ENCODE peak calls at places on chromosomes 12 and 14, in six cellular contexts. W is SJSA1, O is cardiac fibroblast, L is A549, S is HepG2, X is transverse colon. U is an unnamed sample.
A peak's percentile ranks its signal among the peaks of the same experiment; 100 is the strongest.

GRCh38 chr12:68393398-68393797 is 61.2 kb upstream of the MDM1 start:
- DNase-seq in X (no peak), W (no peak), S (no peak), O (no peak), L (no peak), U (no peak)

GRCh38 chr14:104441275-104442106 is 138.1 kb upstream of the C14orf180 start:
- DNase-seq in S (no peak), W (no peak), X (no peak), L (no peak), O (no peak), U (no peak)

GRCh38 chr14:22552827-22553076 is 36.3 kb downstream of the DAD1 start:
- DNase-seq in X (no peak), W (no peak), L (no peak), O (no peak), S (no peak), U (no peak)

GRCh38 chr12:92530706-92531105 is 172.1 kb upstream of the PLEKHG7 start:
- DNase-seq in L (no peak), W (no peak), X (no peak), S (no peak), O (no peak), U (peak; percentile 23)

GRCh38 chr12:52765702-52766101 is 11.4 kb downstream of the KRT76 start:
- DNase-seq in O (no peak), X (no peak), S (no peak), L (no peak), W (no peak), U (no peak)

GRCh38 chr14:58815781-58816297 is 178.1 kb downstream of the DACT1 start:
- DNase-seq in W (no peak), S (no peak), O (no peak), L (no peak), X (no peak), U (no peak)

GRCh38 chr14:69138189-69138535 is 14.8 kb downstream of the DCAF5 start:
- DNase-seq in W (peak; percentile 14), X (no peak), O (peak; percentile 89), L (no peak), S (no peak), U (peak; percentile 23)

GRCh38 chr12:112635036-112635435 is 156.5 kb upstream of the RPH3A start:
- DNase-seq in O (no peak), L (no peak), X (no peak), W (no peak), S (no peak), U (no peak)

GRCh38 chr12:7142057-7142644 is 12.0 kb downstream of the CLSTN3 start:
- DNase-seq in L (peak; percentile 87), X (peak; percentile 48), O (peak; percentile 67), W (peak; percentile 14), S (peak; percentile 41), U (peak; percentile 64)

GRCh38 chr12:38132139-38132538 is 184.4 kb upstream of the ALG10B start:
- DNase-seq in X (peak; percentile 32), S (no peak), L (no peak), O (no peak), W (no peak), U (no peak)

DNA sequence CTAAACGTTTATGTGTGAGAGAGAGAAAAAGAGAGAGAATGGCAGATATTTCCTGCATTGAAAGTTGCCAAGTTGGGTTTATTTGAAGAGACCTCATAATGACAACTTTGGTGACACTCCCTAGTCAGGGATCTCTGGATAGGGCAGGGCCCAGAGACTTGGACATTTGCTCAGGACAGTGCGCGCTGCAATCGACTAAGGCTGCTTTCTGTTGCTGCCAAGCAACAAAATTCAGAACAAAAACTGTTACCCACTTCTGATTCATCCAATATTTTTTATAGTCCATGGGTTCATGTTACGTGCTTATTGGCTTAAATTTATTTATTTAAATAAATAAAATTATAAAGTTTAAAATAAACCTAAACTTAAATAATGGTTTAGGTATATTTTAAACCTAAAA is 34.2 kb downstream of the PTGER2 start:
- DNase-seq in X (no peak), S (no peak), L (no peak), W (no peak), O (no peak), U (no peak)
- H3K4me3 ChIP-seq in X (no peak overlapping the region), S (no peak overlapping the region), L (no peak overlapping the region), W (no peak overlapping the region), O (no peak overlapping the region), U (no peak overlapping the region)

GRCh38 chr12:120164293-120164692 is 30.2 kb downstream of the GCN1 start:
- DNase-seq in O (no peak), S (no peak), L (no peak), X (no peak), W (no peak), U (no peak)
- H3K4me3 ChIP-seq in O (no peak overlapping the region), S (no peak overlapping the region), L (no peak overlapping the region), X (no peak overlapping the region), W (no peak overlapping the region), U (no peak overlapping the region)

GRCh38 chr12:39616251-39616650 is 3.4 kb downstream of the ABCD2 start:
- DNase-seq in S (no peak), X (no peak), W (no peak), L (no peak), O (no peak), U (no peak)
- H3K4me3 ChIP-seq in S (no peak overlapping the region), X (no peak overlapping the region), W (no peak overlapping the region), L (no peak overlapping the region), O (no peak overlapping the region), U (no peak overlapping the region)

GRCh38 chr12:132617822-132618682 is 524 bp upstream of the P2RX2 start:
- DNase-seq in S (no peak), X (no peak), L (no peak), O (no peak), W (no peak), U (no peak)

GRCh38 chr12:132620113-132620892 is 1.7 kb downstream of the P2RX2 start:
- DNase-seq in O (no peak), X (no peak), W (no peak), S (no peak), L (no peak), U (no peak)

GRCh38 chr12:132619301-132620112 is 931 bp downstream of the P2RX2 start:
- DNase-seq in O (no peak), X (no peak), S (no peak), L (no peak), W (no peak), U (no peak)

GRCh38 chr12:132617135-132617701 is 1.4 kb upstream of the P2RX2 start:
- DNase-seq in X (no peak), S (no peak), W (no peak), L (no peak), O (no peak), U (no peak)

DNA sequence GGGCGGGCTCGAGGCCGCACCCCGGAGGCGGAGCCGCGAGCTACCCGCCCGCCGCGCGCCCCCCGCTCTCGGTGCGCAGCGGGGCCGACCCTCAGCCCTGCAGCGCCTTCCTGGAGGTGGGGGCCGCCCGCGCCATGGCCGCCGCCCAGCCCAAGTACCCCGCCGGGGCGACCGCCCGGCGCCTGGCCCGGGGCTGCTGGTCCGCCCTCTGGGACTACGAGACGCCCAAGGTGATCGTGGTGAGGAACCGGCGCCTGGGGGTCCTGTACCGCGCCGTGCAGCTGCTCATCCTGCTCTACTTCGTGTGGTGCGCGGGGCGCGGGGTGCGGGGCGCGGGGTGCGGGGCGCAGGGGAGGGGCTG is at the start of gene P2RX2:
- DNase-seq in S (no peak), O (no peak), X (no peak), W (no peak), L (no peak), U (no peak)
- H3K4me3 ChIP-seq in S (no peak within 1 kb of the TSS), O (no peak within 1 kb of the TSS), X (no peak within 1 kb of the TSS), W (no peak within 1 kb of the TSS), L (peak within 1 kb of the TSS; percentile 46), U (no peak within 1 kb of the TSS)

GRCh38 chr12:114400395-114400794 is 5.5 kb downstream of the TBX5 start:
- DNase-seq in W (no peak), X (no peak), S (no peak), L (no peak), O (no peak), U (no peak)
- H3K4me3 ChIP-seq in W (no peak overlapping the region), X (no peak overlapping the region), S (no peak overlapping the region), L (no peak overlapping the region), O (no peak overlapping the region), U (no peak overlapping the region)

GRCh38 chr12:116125084-116125483 is 152.4 kb downstream of the MED13L start:
- DNase-seq in O (no peak), L (no peak), X (no peak), W (no peak), S (no peak), U (no peak)

GRCh38 chr12:116125981-116126566 is 151.4 kb downstream of the MED13L start:
- DNase-seq in X (no peak), L (no peak), S (no peak), O (peak; percentile 46), W (no peak), U (no peak)

GRCh38 chr12:116122639-116123038 is 154.9 kb downstream of the MED13L start:
- DNase-seq in W (no peak), O (no peak), S (no peak), X (no peak), L (no peak), U (no peak)

GRCh38 chr12:116121453-116121871 is 156.0 kb downstream of the MED13L start:
- DNase-seq in O (peak; percentile 59), W (no peak), L (no peak), X (no peak), S (no peak), U (no peak)

DNA sequence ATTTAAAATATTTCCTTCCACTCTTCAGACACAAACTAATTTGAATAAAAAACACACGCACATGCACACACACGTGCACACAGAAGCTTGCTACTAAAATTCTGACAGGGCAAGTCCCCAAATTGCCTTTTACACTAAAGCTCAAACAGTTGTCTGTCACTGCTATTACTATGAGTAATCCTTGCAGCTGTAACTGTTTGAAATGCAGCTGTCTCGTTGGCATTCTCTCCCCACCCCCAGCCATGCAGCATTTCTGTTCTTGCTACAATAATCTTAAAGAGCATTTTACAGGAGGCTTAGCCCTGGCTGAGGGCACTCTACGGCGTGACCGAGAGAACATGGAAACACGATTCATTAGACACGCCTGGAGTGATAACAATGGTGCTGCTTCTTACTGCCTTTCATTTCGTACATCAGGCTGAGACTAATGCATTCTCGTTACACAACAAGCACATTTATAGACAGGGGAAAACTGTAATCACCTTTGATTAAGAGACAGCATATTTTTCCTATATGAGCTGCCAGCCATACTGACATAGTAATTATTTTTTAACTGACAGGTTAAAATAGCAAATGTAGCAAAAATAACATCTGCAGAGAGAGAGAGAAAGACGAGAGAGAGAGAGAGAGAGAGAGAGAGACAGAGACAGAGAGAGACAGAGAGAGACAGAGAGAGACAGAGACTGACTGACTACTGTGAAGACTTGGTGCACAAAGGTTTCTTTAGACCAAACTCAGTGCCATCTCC is 153.8 kb downstream of the MED13L start:
- DNase-seq in S (no peak), L (no peak), O (peak; percentile 50), X (peak; percentile 26), W (peak; percentile 71), U (peak; percentile 28)
- H3K4me3 ChIP-seq in S (no peak overlapping the region), L (no peak overlapping the region), O (no peak overlapping the region), X (no peak overlapping the region), W (peak overlapping the region; percentile 20), U (no peak overlapping the region)

GRCh38 chr12:107369006-107369405 is 275.7 kb upstream of the CRY1 start:
- DNase-seq in L (no peak), O (no peak), X (no peak), W (no peak), S (no peak), U (no peak)
- H3K4me3 ChIP-seq in L (no peak overlapping the region), O (no peak overlapping the region), X (no peak overlapping the region), W (no peak overlapping the region), S (no peak overlapping the region), U (no peak overlapping the region)